ENCODE peak calls at places on chromosomes 3 and 15, in eight cellular contexts. One of them, this sample, is unnamed.

GRCh38 chr3:15660055-15660940 is 58.8 kb downstream of the BTD start:
- DNase-seq in transverse colon: no peak
- DNase-seq in progenitor cell of endocrine pancreas: no peak
- DNase-seq in nephron progenitor cell: no peak
- DNase-seq in foreskin fibroblast: no peak
- DNase-seq in H9: no peak
- DNase-seq in mammary epithelial cell: peak
- DNase-seq in lower lobe of right lung: no peak
- DNase-seq in this sample: no peak

GRCh38 chr3:106341090-106341489 is 472.3 kb upstream of the CBLB start:
- DNase-seq in transverse colon: no peak
- DNase-seq in progenitor cell of endocrine pancreas: no peak
- DNase-seq in nephron progenitor cell: no peak
- DNase-seq in foreskin fibroblast: peak
- DNase-seq in H9: no peak
- DNase-seq in mammary epithelial cell: no peak
- DNase-seq in lower lobe of right lung: no peak
- DNase-seq in this sample: no peak

GRCh38 chr3:107429330-107430181 is 52.3 kb downstream of the CCDC54 start:
- DNase-seq in transverse colon: peak
- DNase-seq in progenitor cell of endocrine pancreas: peak
- DNase-seq in nephron progenitor cell: peak
- DNase-seq in foreskin fibroblast: peak
- DNase-seq in H9: peak
- DNase-seq in mammary epithelial cell: peak
- DNase-seq in lower lobe of right lung: peak
- DNase-seq in this sample: peak

GRCh38 chr3:188595890-188596376 is 442.0 kb downstream of the LPP start:
- DNase-seq in transverse colon: no peak
- DNase-seq in progenitor cell of endocrine pancreas: no peak
- DNase-seq in nephron progenitor cell: no peak
- DNase-seq in foreskin fibroblast: peak
- DNase-seq in H9: no peak
- DNase-seq in mammary epithelial cell: peak
- DNase-seq in lower lobe of right lung: no peak
- DNase-seq in this sample: peak

GRCh38 chr3:197426161-197426566 is 127.8 kb upstream of the DLG1 start:
- DNase-seq in transverse colon: no peak
- DNase-seq in progenitor cell of endocrine pancreas: no peak
- DNase-seq in nephron progenitor cell: no peak
- DNase-seq in foreskin fibroblast: no peak
- DNase-seq in H9: no peak
- DNase-seq in mammary epithelial cell: no peak
- DNase-seq in lower lobe of right lung: no peak
- DNase-seq in this sample: no peak

GRCh38 chr3:106071306-106071705 is 202.5 kb upstream of the CBLB start:
- DNase-seq in transverse colon: no peak
- DNase-seq in progenitor cell of endocrine pancreas: no peak
- DNase-seq in nephron progenitor cell: no peak
- DNase-seq in foreskin fibroblast: no peak
- DNase-seq in H9: no peak
- DNase-seq in mammary epithelial cell: no peak
- DNase-seq in lower lobe of right lung: no peak
- DNase-seq in this sample: no peak

GRCh38 chr15:43877371-43877770 is 50.6 kb downstream of the WDR76 start:
- DNase-seq in transverse colon: no peak
- DNase-seq in progenitor cell of endocrine pancreas: no peak
- DNase-seq in nephron progenitor cell: no peak
- DNase-seq in foreskin fibroblast: no peak
- DNase-seq in H9: no peak
- DNase-seq in mammary epithelial cell: no peak
- DNase-seq in lower lobe of right lung: no peak
- DNase-seq in this sample: no peak

GRCh38 chr3:144229237-144229830 is 257.7 kb downstream of the DIPK2A start:
- DNase-seq in transverse colon: no peak
- DNase-seq in progenitor cell of endocrine pancreas: no peak
- DNase-seq in nephron progenitor cell: no peak
- DNase-seq in foreskin fibroblast: no peak
- DNase-seq in H9: no peak
- DNase-seq in mammary epithelial cell: no peak
- DNase-seq in lower lobe of right lung: no peak
- DNase-seq in this sample: no peak

GRCh38 chr15:55819397-55820034 is 76.6 kb upstream of the PRTG start:
- DNase-seq in transverse colon: no peak
- DNase-seq in progenitor cell of endocrine pancreas: no peak
- DNase-seq in nephron progenitor cell: peak
- DNase-seq in foreskin fibroblast: no peak
- DNase-seq in H9: no peak
- DNase-seq in mammary epithelial cell: no peak
- DNase-seq in lower lobe of right lung: no peak
- DNase-seq in this sample: no peak

GRCh38 chr15:37061996-37062395 is 38.4 kb downstream of the MEIS2 start:
- DNase-seq in transverse colon: no peak
- DNase-seq in progenitor cell of endocrine pancreas: no peak
- DNase-seq in nephron progenitor cell: no peak
- DNase-seq in foreskin fibroblast: no peak
- DNase-seq in H9: no peak
- DNase-seq in mammary epithelial cell: peak
- DNase-seq in lower lobe of right lung: no peak
- DNase-seq in this sample: no peak

GRCh38 chr3:190543656-190544055 is 29.8 kb downstream of the IL1RAP start:
- DNase-seq in transverse colon: no peak
- DNase-seq in progenitor cell of endocrine pancreas: no peak
- DNase-seq in nephron progenitor cell: no peak
- DNase-seq in foreskin fibroblast: no peak
- DNase-seq in H9: no peak
- DNase-seq in mammary epithelial cell: peak
- DNase-seq in lower lobe of right lung: no peak
- DNase-seq in this sample: no peak

GRCh38 chr3:12188328-12188648 is 29.6 kb upstream of the TIMP4 start:
- DNase-seq in transverse colon: no peak
- DNase-seq in progenitor cell of endocrine pancreas: no peak
- DNase-seq in nephron progenitor cell: no peak
- DNase-seq in foreskin fibroblast: no peak
- DNase-seq in H9: no peak
- DNase-seq in mammary epithelial cell: no peak
- DNase-seq in lower lobe of right lung: no peak
- DNase-seq in this sample: no peak

GRCh38 chr15:41104234-41104633 is 11.8 kb downstream of the INO80 start:
- DNase-seq in transverse colon: no peak
- DNase-seq in progenitor cell of endocrine pancreas: no peak
- DNase-seq in nephron progenitor cell: no peak
- DNase-seq in foreskin fibroblast: peak
- DNase-seq in H9: no peak
- DNase-seq in mammary epithelial cell: peak
- DNase-seq in lower lobe of right lung: no peak
- DNase-seq in this sample: no peak

GRCh38 chr15:72227192-72227586 is 3.8 kb downstream of the PKM start:
- DNase-seq in transverse colon: no peak
- DNase-seq in progenitor cell of endocrine pancreas: no peak
- DNase-seq in nephron progenitor cell: no peak
- DNase-seq in foreskin fibroblast: peak
- DNase-seq in H9: no peak
- DNase-seq in mammary epithelial cell: peak
- DNase-seq in lower lobe of right lung: no peak
- DNase-seq in this sample: no peak

GRCh38 chr3:67898916-67899315 is 244.5 kb upstream of the SUCLG2 start:
- DNase-seq in transverse colon: no peak
- DNase-seq in progenitor cell of endocrine pancreas: no peak
- DNase-seq in nephron progenitor cell: no peak
- DNase-seq in foreskin fibroblast: no peak
- DNase-seq in H9: no peak
- DNase-seq in mammary epithelial cell: no peak
- DNase-seq in lower lobe of right lung: no peak
- DNase-seq in this sample: no peak

GRCh38 chr3:67896130-67896529 is 241.7 kb upstream of the SUCLG2 start:
- DNase-seq in transverse colon: no peak
- DNase-seq in progenitor cell of endocrine pancreas: no peak
- DNase-seq in nephron progenitor cell: no peak
- DNase-seq in foreskin fibroblast: no peak
- DNase-seq in H9: no peak
- DNase-seq in mammary epithelial cell: no peak
- DNase-seq in lower lobe of right lung: no peak
- DNase-seq in this sample: no peak

GRCh38 chr3:67897686-67898336 is 243.4 kb upstream of the SUCLG2 start:
- DNase-seq in transverse colon: no peak
- DNase-seq in progenitor cell of endocrine pancreas: no peak
- DNase-seq in nephron progenitor cell: no peak
- DNase-seq in foreskin fibroblast: no peak
- DNase-seq in H9: no peak
- DNase-seq in mammary epithelial cell: no peak
- DNase-seq in lower lobe of right lung: no peak
- DNase-seq in this sample: no peak

GRCh38 chr3:67906256-67906655 is 251.8 kb upstream of the SUCLG2 start:
- DNase-seq in transverse colon: no peak
- DNase-seq in progenitor cell of endocrine pancreas: no peak
- DNase-seq in nephron progenitor cell: no peak
- DNase-seq in foreskin fibroblast: no peak
- DNase-seq in H9: no peak
- DNase-seq in mammary epithelial cell: no peak
- DNase-seq in lower lobe of right lung: no peak
- DNase-seq in this sample: no peak

DNA sequence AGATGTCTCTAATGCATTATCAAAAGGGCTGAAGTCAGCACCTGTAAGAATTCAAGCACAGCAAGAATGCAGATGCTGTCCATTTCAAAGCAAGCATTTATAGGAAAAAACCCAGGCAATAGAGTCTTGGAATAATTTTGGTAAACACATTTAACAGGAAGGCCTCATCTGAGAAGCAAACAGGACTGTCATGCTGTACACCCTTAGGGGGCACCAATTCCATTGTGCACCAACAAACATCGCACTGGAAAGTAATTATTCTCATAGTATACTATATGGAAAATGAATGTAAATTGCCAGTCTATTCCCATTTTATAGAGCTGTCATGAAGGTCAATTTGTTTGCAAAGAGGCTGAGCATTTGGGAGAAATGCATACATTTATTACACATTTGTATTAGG is 247.3 kb upstream of the SUCLG2 start:
- DNase-seq in transverse colon: no peak
- DNase-seq in progenitor cell of endocrine pancreas: no peak
- DNase-seq in nephron progenitor cell: no peak
- DNase-seq in foreskin fibroblast: no peak
- DNase-seq in H9: no peak
- DNase-seq in mammary epithelial cell: no peak
- DNase-seq in lower lobe of right lung: no peak
- DNase-seq in this sample: no peak
- TF ChIP-seq CTCF in transverse colon: no peak
- TF ChIP-seq CTCF in progenitor cell of endocrine pancreas: peak
- TF ChIP-seq CTCF in nephron progenitor cell: peak
- TF ChIP-seq CTCF in foreskin fibroblast: no peak
- TF ChIP-seq CTCF in H9: peak
- TF ChIP-seq CTCF in mammary epithelial cell: no peak
- TF ChIP-seq CTCF in lower lobe of right lung: peak
- TF ChIP-seq CTCF in this sample: no peak

GRCh38 chr15:48963524-48964113 is at the start of gene SHC4:
- DNase-seq in transverse colon: peak
- DNase-seq in progenitor cell of endocrine pancreas: no peak
- DNase-seq in nephron progenitor cell: peak
- DNase-seq in foreskin fibroblast: peak
- DNase-seq in H9: peak
- DNase-seq in mammary epithelial cell: peak
- DNase-seq in lower lobe of right lung: no peak
- DNase-seq in this sample: no peak
- TF ChIP-seq CTCF in transverse colon: no peak
- TF ChIP-seq CTCF in progenitor cell of endocrine pancreas: no peak
- TF ChIP-seq CTCF in nephron progenitor cell: no peak
- TF ChIP-seq CTCF in foreskin fibroblast: peak
- TF ChIP-seq CTCF in H9: peak
- TF ChIP-seq CTCF in mammary epithelial cell: peak
- TF ChIP-seq CTCF in lower lobe of right lung: no peak
- TF ChIP-seq CTCF in this sample: peak

DNA sequence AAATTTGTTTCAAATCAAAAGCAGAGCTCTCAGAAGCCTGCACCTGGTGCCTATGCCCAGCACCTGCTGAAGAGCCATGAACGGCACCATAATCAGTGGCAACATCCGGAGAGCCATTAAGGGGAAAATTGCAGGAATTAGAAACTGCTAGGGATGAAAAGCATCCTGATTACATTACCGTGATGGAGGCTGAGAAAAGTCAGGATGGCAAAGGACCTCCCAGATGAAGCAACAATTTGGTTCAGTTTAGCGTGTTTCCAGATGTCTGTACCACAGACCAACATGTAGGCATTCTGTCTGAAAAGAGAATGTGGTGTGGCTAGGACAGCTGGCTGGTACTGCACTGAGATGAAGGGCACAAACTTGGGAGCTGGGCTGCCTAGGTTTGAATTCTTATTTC is 106.1 kb downstream of the EOMES start:
- DNase-seq in transverse colon: no peak
- DNase-seq in progenitor cell of endocrine pancreas: no peak
- DNase-seq in nephron progenitor cell: no peak
- DNase-seq in foreskin fibroblast: no peak
- DNase-seq in H9: no peak
- DNase-seq in mammary epithelial cell: no peak
- DNase-seq in lower lobe of right lung: no peak
- DNase-seq in this sample: no peak
- TF ChIP-seq CTCF in transverse colon: no peak
- TF ChIP-seq CTCF in progenitor cell of endocrine pancreas: no peak
- TF ChIP-seq CTCF in nephron progenitor cell: no peak
- TF ChIP-seq CTCF in foreskin fibroblast: no peak
- TF ChIP-seq CTCF in H9: no peak
- TF ChIP-seq CTCF in mammary epithelial cell: no peak
- TF ChIP-seq CTCF in lower lobe of right lung: no peak
- TF ChIP-seq CTCF in this sample: no peak

GRCh38 chr3:45832691-45833090 is 9.2 kb downstream of the LZTFL1 start:
- DNase-seq in transverse colon: no peak
- DNase-seq in progenitor cell of endocrine pancreas: no peak
- DNase-seq in nephron progenitor cell: no peak
- DNase-seq in foreskin fibroblast: no peak
- DNase-seq in H9: no peak
- DNase-seq in mammary epithelial cell: peak
- DNase-seq in lower lobe of right lung: no peak
- DNase-seq in this sample: no peak
- TF ChIP-seq CTCF in transverse colon: peak
- TF ChIP-seq CTCF in progenitor cell of endocrine pancreas: peak
- TF ChIP-seq CTCF in nephron progenitor cell: peak
- TF ChIP-seq CTCF in foreskin fibroblast: no peak
- TF ChIP-seq CTCF in H9: peak
- TF ChIP-seq CTCF in mammary epithelial cell: peak
- TF ChIP-seq CTCF in lower lobe of right lung: no peak
- TF ChIP-seq CTCF in this sample: peak

DNA sequence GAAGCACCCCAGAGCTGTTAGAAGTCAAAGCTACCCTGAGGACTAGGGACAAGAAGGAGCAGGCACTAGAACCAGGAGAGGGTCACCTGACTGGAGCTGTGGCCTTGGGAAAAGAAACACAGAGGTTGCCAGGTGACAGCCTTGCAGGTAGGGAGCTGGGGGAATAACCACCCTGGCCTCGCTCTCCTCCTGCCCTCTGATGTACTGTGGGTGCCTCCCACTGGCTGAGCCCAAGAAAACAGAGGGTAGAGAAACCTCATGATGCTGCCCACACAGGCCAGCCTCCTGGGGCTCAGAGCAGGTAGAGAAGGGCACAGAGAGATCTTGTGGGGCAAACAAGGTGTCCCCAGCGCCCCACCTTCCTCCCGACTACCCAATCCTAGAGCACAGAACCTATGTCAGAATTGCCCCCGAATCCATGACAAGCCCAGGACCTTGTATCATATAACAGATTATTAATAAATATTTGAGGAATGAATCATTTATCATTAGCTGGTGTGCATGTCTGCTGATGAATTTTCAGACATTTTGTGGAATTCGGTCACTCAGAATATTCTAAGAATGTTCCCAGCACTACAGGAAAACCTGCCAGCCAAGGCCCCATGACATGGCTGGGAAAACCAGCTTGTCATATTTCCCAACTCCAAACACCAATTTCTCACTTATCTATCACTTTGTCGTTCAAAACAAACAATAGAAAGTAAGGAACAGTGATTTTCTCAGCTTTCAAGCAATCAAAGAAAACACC is 59.8 kb upstream of the MEX3B start:
- DNase-seq in transverse colon: no peak
- DNase-seq in progenitor cell of endocrine pancreas: no peak
- DNase-seq in nephron progenitor cell: no peak
- DNase-seq in foreskin fibroblast: peak
- DNase-seq in H9: peak
- DNase-seq in mammary epithelial cell: peak
- DNase-seq in lower lobe of right lung: no peak
- DNase-seq in this sample: peak
- TF ChIP-seq CTCF in transverse colon: no peak
- TF ChIP-seq CTCF in progenitor cell of endocrine pancreas: no peak
- TF ChIP-seq CTCF in nephron progenitor cell: no peak
- TF ChIP-seq CTCF in foreskin fibroblast: no peak
- TF ChIP-seq CTCF in H9: no peak
- TF ChIP-seq CTCF in mammary epithelial cell: peak
- TF ChIP-seq CTCF in lower lobe of right lung: no peak
- TF ChIP-seq CTCF in this sample: no peak

This sample was measured in BJ.